ENCODE peak calls at places on chromosomes 4 and X, in four cellular contexts. One of them, this sample, is unnamed.

GRCh38 chr4:114040319-114041116 is 61.1 kb upstream of the ARSJ start:
- DNase-seq in K562: no peak
- DNase-seq in HL-60: no peak
- DNase-seq in GM12878: peak; percentile 36
- DNase-seq in this sample: no peak

GRCh38 chrX:100381613-100382012 is 28.5 kb downstream of the PCDH19 start:
- DNase-seq in K562: no peak
- DNase-seq in HL-60: no peak
- DNase-seq in GM12878: no peak
- DNase-seq in this sample: no peak

GRCh38 chrX:10811093-10811492 is 190.7 kb upstream of the MID1 start:
- DNase-seq in K562: no peak
- DNase-seq in HL-60: no peak
- DNase-seq in GM12878: no peak
- DNase-seq in this sample: no peak

GRCh38 chrX:111914398-111915092 is 38.6 kb downstream of the TRPC5OS start:
- DNase-seq in K562: no peak
- DNase-seq in HL-60: peak; percentile 7
- DNase-seq in GM12878: no peak
- DNase-seq in this sample: no peak

GRCh38 chr4:8473198-8473919 is 32.8 kb downstream of the TRMT44 start:
- DNase-seq in K562: no peak
- DNase-seq in HL-60: no peak
- DNase-seq in GM12878: no peak
- DNase-seq in this sample: no peak

GRCh38 chrX:153520286-153520917 is 3.0 kb downstream of the ATP2B3 start:
- DNase-seq in K562: no peak
- DNase-seq in HL-60: no peak
- DNase-seq in GM12878: no peak
- DNase-seq in this sample: no peak

GRCh38 chrX:153869473-153870287 is 16.3 kb downstream of the L1CAM start:
- DNase-seq in K562: no peak
- DNase-seq in HL-60: no peak
- DNase-seq in GM12878: no peak
- DNase-seq in this sample: peak; percentile 1

GRCh38 chr4:155342142-155342541 is 34.6 kb downstream of the MAP9 start:
- DNase-seq in K562: no peak
- DNase-seq in HL-60: no peak
- DNase-seq in GM12878: no peak
- DNase-seq in this sample: no peak

GRCh38 chrX:71618303-71618721 is at the start of gene CXCR3:
- DNase-seq in K562: no peak
- DNase-seq in HL-60: peak; percentile 82
- DNase-seq in GM12878: peak; percentile 83
- DNase-seq in this sample: peak; percentile 39

GRCh38 chrX:110407910-110408545 is 49.4 kb downstream of the RTL9 start:
- DNase-seq in K562: peak; percentile 82
- DNase-seq in HL-60: no peak
- DNase-seq in GM12878: no peak
- DNase-seq in this sample: no peak

GRCh38 chr4:81215219-81215892 is at the start of gene PRKG2:
- DNase-seq in K562: no peak
- DNase-seq in HL-60: no peak
- DNase-seq in GM12878: no peak
- DNase-seq in this sample: no peak

GRCh38 chr4:11281720-11282119 is 147.0 kb downstream of the HS3ST1 start:
- DNase-seq in K562: no peak
- DNase-seq in HL-60: no peak
- DNase-seq in GM12878: no peak
- DNase-seq in this sample: no peak

GRCh38 chr4:139171878-139172691 is 4.9 kb downstream of the ELF2 start:
- DNase-seq in K562: peak; percentile 61
- DNase-seq in HL-60: no peak
- DNase-seq in GM12878: no peak
- DNase-seq in this sample: no peak

GRCh38 chrX:68511255-68511654 is 12.4 kb downstream of the YIPF6 start:
- DNase-seq in K562: peak; percentile 61
- DNase-seq in HL-60: no peak
- DNase-seq in GM12878: no peak
- DNase-seq in this sample: peak; percentile 11

GRCh38 chr4:173171098-173171497 is 2.5 kb downstream of the GALNT7 start:
- DNase-seq in K562: peak; percentile 69
- DNase-seq in HL-60: no peak
- DNase-seq in GM12878: no peak
- DNase-seq in this sample: no peak

GRCh38 chr4:1975391-1975801 is 33.4 kb downstream of the NELFA start:
- DNase-seq in K562: no peak
- DNase-seq in HL-60: no peak
- DNase-seq in GM12878: no peak
- DNase-seq in this sample: no peak

GRCh38 chr4:161466321-161466720 is 697.5 kb downstream of the FSTL5 start:
- DNase-seq in K562: no peak
- DNase-seq in HL-60: no peak
- DNase-seq in GM12878: no peak
- DNase-seq in this sample: no peak

GRCh38 chrX:154732421-154733071 is 18.3 kb downstream of the GAB3 start:
- DNase-seq in K562: no peak
- DNase-seq in HL-60: no peak
- DNase-seq in GM12878: no peak
- DNase-seq in this sample: no peak

GRCh38 chr4:188976644-188977115 is 837.4 kb downstream of the TRIML1 start:
- DNase-seq in K562: no peak
- DNase-seq in HL-60: no peak
- DNase-seq in GM12878: no peak
- DNase-seq in this sample: no peak

GRCh38 chr4:149344436-149344835 is 471.2 kb downstream of the IQCM start:
- DNase-seq in K562: no peak
- DNase-seq in HL-60: no peak
- DNase-seq in GM12878: no peak
- DNase-seq in this sample: no peak

GRCh38 chr4:8337083-8337482 is 67.5 kb downstream of the HTRA3 start:
- DNase-seq in K562: no peak
- DNase-seq in HL-60: no peak
- DNase-seq in GM12878: no peak
- DNase-seq in this sample: no peak

GRCh38 chr4:99886146-99886545 is 8.1 kb downstream of the LAMTOR3 start:
- DNase-seq in K562: no peak
- DNase-seq in HL-60: no peak
- DNase-seq in GM12878: no peak
- DNase-seq in this sample: no peak

GRCh38 chr4:52059372-52059771 is 8.3 kb downstream of the SPATA18 start:
- DNase-seq in K562: no peak
- DNase-seq in HL-60: peak; percentile 38
- DNase-seq in GM12878: no peak
- DNase-seq in this sample: no peak

GRCh38 chrX:19954707-19955106 is 36.2 kb downstream of the BCLAF3 start:
- DNase-seq in K562: no peak
- DNase-seq in HL-60: no peak
- DNase-seq in GM12878: no peak
- DNase-seq in this sample: no peak

GRCh38 chr4:134126955-134127354 is 74.6 kb downstream of the PABPC4L start:
- DNase-seq in K562: no peak
- DNase-seq in HL-60: no peak
- DNase-seq in GM12878: no peak
- DNase-seq in this sample: no peak

DNA sequence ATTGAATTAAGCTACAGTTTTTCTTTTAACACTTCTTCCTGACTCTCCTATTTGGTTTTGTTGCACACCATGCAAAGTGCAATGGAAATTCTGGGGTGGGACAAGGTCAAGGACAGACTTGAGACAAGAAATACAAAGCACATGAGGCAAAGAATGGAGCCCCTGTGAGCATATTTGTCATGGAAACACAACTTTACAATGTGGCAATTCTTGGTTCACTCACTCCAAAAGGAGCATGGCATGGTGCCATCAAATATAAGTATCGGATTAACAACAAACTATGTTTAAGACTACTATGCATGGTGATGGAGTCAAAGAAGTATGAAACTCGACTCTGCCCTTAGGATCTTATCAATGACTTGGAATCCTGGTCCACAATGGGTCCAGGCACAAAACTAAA is 115.9 kb upstream of the FAM9B start:
- DNase-seq in K562: no peak
- DNase-seq in HL-60: no peak
- DNase-seq in GM12878: no peak
- DNase-seq in this sample: no peak
- TF ChIP-seq SPI1 in K562: no peak
- TF ChIP-seq SPI1 in HL-60: no peak
- TF ChIP-seq SPI1 in GM12878: no peak
- TF ChIP-seq SPI1 in this sample: no peak

GRCh38 chr4:168835880-168836454 is 174.1 kb downstream of the CBR4 start:
- DNase-seq in K562: no peak
- DNase-seq in HL-60: no peak
- DNase-seq in GM12878: no peak
- DNase-seq in this sample: no peak
- TF ChIP-seq POLR2AphosphoS5 in K562: no peak
- TF ChIP-seq POLR2AphosphoS5 in HL-60: no peak
- TF ChIP-seq POLR2AphosphoS5 in GM12878: no peak
- TF ChIP-seq POLR2AphosphoS5 in this sample: no peak

GRCh38 chrX:40485427-40485826 is 95.3 kb upstream of the ATP6AP2 start:
- DNase-seq in K562: no peak
- DNase-seq in HL-60: no peak
- DNase-seq in GM12878: no peak
- DNase-seq in this sample: no peak
- TF ChIP-seq SPI1 in K562: no peak
- TF ChIP-seq SPI1 in HL-60: no peak
- TF ChIP-seq SPI1 in GM12878: no peak
- TF ChIP-seq SPI1 in this sample: no peak

GRCh38 chrX:149512225-149512885 is 7.2 kb upstream of the IDS start:
- DNase-seq in K562: peak; percentile 76
- DNase-seq in HL-60: no peak
- DNase-seq in GM12878: peak; percentile 13
- DNase-seq in this sample: no peak
- TF ChIP-seq POLR2AphosphoS5 in K562: no peak
- TF ChIP-seq POLR2AphosphoS5 in HL-60: no peak
- TF ChIP-seq POLR2AphosphoS5 in GM12878: no peak
- TF ChIP-seq POLR2AphosphoS5 in this sample: no peak

GRCh38 chr4:26874110-26874509 is 13.5 kb downstream of the STIM2 start:
- DNase-seq in K562: no peak
- DNase-seq in HL-60: no peak
- DNase-seq in GM12878: no peak
- DNase-seq in this sample: no peak
- TF ChIP-seq SPI1 in K562: no peak
- TF ChIP-seq SPI1 in HL-60: no peak
- TF ChIP-seq SPI1 in GM12878: no peak
- TF ChIP-seq SPI1 in this sample: no peak

GRCh38 chr4:120053916-120054315 is 12.7 kb downstream of the MAD2L1 start:
- DNase-seq in K562: no peak
- DNase-seq in HL-60: no peak
- DNase-seq in GM12878: no peak
- DNase-seq in this sample: no peak

GRCh38 chr4:120055167-120055566 is 11.5 kb downstream of the MAD2L1 start:
- DNase-seq in K562: no peak
- DNase-seq in HL-60: no peak
- DNase-seq in GM12878: no peak
- DNase-seq in this sample: no peak

GRCh38 chr4:120049732-120050494 is 16.7 kb downstream of the MAD2L1 start:
- DNase-seq in K562: peak; percentile 81
- DNase-seq in HL-60: peak; percentile 63
- DNase-seq in GM12878: peak; percentile 64
- DNase-seq in this sample: no peak

GRCh38 chr4:120055795-120056194 is 10.9 kb downstream of the MAD2L1 start:
- DNase-seq in K562: no peak
- DNase-seq in HL-60: no peak
- DNase-seq in GM12878: no peak
- DNase-seq in this sample: no peak

DNA sequence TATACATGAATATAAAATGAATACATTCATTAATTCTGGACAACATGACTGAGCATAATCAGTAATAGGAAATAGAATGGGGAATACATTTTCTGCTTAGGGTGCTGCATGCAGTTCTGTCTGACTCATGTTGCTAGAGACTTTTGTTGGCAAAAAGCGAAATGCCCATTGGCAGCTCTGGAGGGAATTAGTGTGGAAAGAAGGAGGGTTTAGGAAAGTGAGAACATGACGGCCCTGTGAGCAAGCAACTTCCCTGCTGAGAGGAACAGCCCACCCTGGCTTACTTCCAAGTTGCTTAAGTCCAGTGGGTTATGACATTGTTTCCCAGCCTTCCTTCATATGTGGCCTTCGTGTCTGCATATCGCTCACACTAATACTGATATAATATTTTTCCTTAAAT is 13.8 kb downstream of the MAD2L1 start:
- DNase-seq in K562: peak; percentile 24
- DNase-seq in HL-60: no peak
- DNase-seq in GM12878: no peak
- DNase-seq in this sample: no peak
- TF ChIP-seq POLR2AphosphoS5 in K562: no peak
- TF ChIP-seq POLR2AphosphoS5 in HL-60: no peak
- TF ChIP-seq POLR2AphosphoS5 in GM12878: no peak
- TF ChIP-seq POLR2AphosphoS5 in this sample: no peak

GRCh38 chr4:94551616-94552564 is 100.1 kb downstream of the PDLIM5 start:
- DNase-seq in K562: no peak
- DNase-seq in HL-60: no peak
- DNase-seq in GM12878: no peak
- DNase-seq in this sample: no peak
- TF ChIP-seq SPI1 in K562: no peak
- TF ChIP-seq SPI1 in HL-60: no peak
- TF ChIP-seq SPI1 in GM12878: no peak
- TF ChIP-seq SPI1 in this sample: no peak

GRCh38 chr4:89755210-89755609 is 81.8 kb downstream of the SNCA start:
- DNase-seq in K562: no peak
- DNase-seq in HL-60: no peak
- DNase-seq in GM12878: no peak
- DNase-seq in this sample: no peak

GRCh38 chr4:89752932-89753598 is 83.9 kb downstream of the SNCA start:
- DNase-seq in K562: no peak
- DNase-seq in HL-60: no peak
- DNase-seq in GM12878: no peak
- DNase-seq in this sample: no peak

GRCh38 chr4:89751416-89751815 is 85.5 kb downstream of the SNCA start:
- DNase-seq in K562: no peak
- DNase-seq in HL-60: no peak
- DNase-seq in GM12878: no peak
- DNase-seq in this sample: no peak

GRCh38 chr4:89754531-89754930 is 82.4 kb downstream of the SNCA start:
- DNase-seq in K562: no peak
- DNase-seq in HL-60: no peak
- DNase-seq in GM12878: no peak
- DNase-seq in this sample: no peak

DNA sequence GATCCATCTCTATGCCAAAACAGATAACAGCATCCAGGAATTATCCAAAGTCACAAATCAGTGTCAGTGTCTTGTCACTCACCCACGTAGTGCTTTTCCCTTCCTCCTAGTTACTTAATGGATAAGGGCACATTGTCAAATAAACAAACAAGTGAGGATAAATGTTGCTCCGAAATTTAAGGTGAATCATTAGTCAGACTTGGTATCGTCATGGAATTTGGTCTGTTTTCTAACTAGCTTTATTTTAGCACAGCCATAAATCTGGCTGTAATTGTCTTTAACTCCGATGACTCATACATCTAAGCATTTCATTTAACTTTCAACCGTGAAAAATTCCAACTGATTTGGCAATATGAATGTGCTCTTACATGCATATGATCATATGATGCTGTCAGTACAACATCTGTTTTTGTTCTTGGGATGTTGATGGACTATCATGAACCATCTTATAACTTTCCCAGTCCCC is 83.3 kb downstream of the SNCA start:
- DNase-seq in K562: no peak
- DNase-seq in HL-60: no peak
- DNase-seq in GM12878: no peak
- DNase-seq in this sample: no peak
- TF ChIP-seq POLR2AphosphoS5 in K562: no peak
- TF ChIP-seq POLR2AphosphoS5 in HL-60: no peak
- TF ChIP-seq POLR2AphosphoS5 in GM12878: no peak
- TF ChIP-seq POLR2AphosphoS5 in this sample: no peak